ENCODE peak calls at places on chromosomes 6 and 20, in ten cellular contexts. E, H, Z, R, Y, F, Q, N, K and A are unnamed samples.

GRCh38 chr6:446418-447366 is 55.1 kb downstream of the IRF4 start:
- DNase-seq in R (peak; percentile 68), F (no peak), N (peak; percentile 51), Z (no peak), H (peak; percentile 72), K (no peak), Y (peak; percentile 50), E (no peak), Q (no peak), A (no peak)

GRCh38 chr6:133512410-133513016 is 271.4 kb downstream of the EYA4 start:
- DNase-seq in F (no peak), H (no peak), Q (peak; percentile 13), R (no peak), E (peak; percentile 51), K (peak; percentile 43), Z (peak; percentile 73), N (peak; percentile 22), Y (peak; percentile 70), A (no peak)

GRCh38 chr20:18224968-18225568 is 63.3 kb upstream of the ZNF133 start:
- DNase-seq in K (peak; percentile 70), Q (peak; percentile 0), R (no peak), Y (peak; percentile 87), N (no peak), E (peak; percentile 48), Z (peak; percentile 76), F (no peak), H (no peak), A (peak; percentile 7)

GRCh38 chr6:54697423-54697822 is 149.1 kb upstream of the FAM83B start:
- DNase-seq in H (no peak), N (no peak), Z (peak; percentile 14), R (no peak), Y (peak; percentile 12), F (no peak), E (no peak), K (no peak), Q (peak; percentile 6), A (no peak)

GRCh38 chr6:79797105-79797504 is 150.2 kb downstream of the ELOVL4 start:
- DNase-seq in R (no peak), K (no peak), N (no peak), H (no peak), Q (no peak), Y (no peak), E (no peak), F (no peak), Z (no peak), A (no peak)

GRCh38 chr20:9053108-9053507 is 15.8 kb upstream of the PLCB4 start:
- DNase-seq in N (no peak), E (no peak), F (no peak), Q (no peak), K (no peak), R (no peak), Y (no peak), H (no peak), Z (no peak), A (no peak)

GRCh38 chr6:139474145-139475108 is 100.0 kb upstream of the CITED2 start:
- DNase-seq in K (peak; percentile 42), H (no peak), R (no peak), F (no peak), E (no peak), N (no peak), Z (peak; percentile 81), Q (peak; percentile 23), Y (peak; percentile 63), A (no peak)

GRCh38 chr6:95804847-95805541 is 210.8 kb upstream of the FUT9 start:
- DNase-seq in Z (no peak), Q (no peak), Y (no peak), E (no peak), F (no peak), R (no peak), N (no peak), K (no peak), H (no peak), A (no peak)

GRCh38 chr6:36776167-36776566 is 63.1 kb downstream of the CPNE5 start:
- DNase-seq in K (no peak), H (no peak), F (no peak), Z (no peak), R (no peak), E (no peak), Y (no peak), Q (no peak), N (no peak), A (no peak)

DNA sequence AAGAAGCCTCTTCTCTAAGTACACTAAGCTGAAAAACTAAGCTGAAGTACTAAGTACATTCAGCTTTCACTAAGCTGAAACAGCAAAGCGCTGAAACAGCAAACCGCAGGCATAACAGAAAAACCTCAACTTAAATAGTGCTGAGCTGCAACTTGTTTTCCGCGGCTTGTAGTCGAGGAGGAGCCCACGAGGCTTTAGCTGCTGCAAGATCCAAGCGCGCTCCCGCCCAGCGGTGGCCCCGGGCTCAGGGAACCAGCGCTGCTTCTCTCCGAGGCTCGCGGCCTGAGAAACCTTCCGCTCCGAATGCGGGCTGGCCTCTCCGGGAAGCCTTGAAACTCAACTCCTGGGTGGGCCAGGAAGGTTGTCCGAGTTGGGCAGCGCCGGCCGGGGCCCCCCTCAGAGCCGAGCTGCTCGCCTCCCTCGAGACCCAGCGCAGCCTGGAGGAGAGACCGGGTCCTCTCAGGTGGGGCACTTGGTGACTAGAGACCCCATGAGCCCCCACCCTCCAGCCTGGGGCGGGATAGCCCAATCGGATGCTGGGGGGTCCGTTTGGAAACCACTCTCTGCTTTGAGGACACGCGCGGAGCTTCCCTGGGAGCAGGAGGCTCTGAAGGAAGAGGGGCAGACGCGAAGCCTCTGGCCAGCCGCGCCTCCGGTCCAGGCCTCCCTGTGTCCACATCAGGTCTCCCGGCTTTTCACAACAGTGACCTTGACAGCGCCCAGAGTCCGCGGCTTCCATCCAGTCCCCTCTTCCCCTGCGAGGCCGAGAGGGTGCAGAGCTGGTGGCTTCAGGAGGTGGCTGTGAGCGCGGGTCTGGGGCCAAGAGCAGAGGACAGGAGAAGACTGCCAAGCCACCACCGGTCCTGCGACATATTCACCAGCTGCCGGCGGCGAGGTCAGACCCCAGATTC is 38.1 kb upstream of the HLA-E start:
- DNase-seq in F (no peak), E (peak; percentile 88), K (no peak), Y (peak; percentile 73), R (peak; percentile 41), Z (peak; percentile 55), Q (peak; percentile 18), N (no peak), H (peak; percentile 40), A (no peak)
- H3K4me3 ChIP-seq in F (no peak overlapping the region), E (no peak overlapping the region), K (no peak overlapping the region), Y (peak overlapping the region; percentile 55), R (no peak overlapping the region), Z (no peak overlapping the region), Q (peak overlapping the region; percentile 29), N (no peak overlapping the region), H (peak overlapping the region; percentile 37), A (peak overlapping the region; percentile 15)

DNA sequence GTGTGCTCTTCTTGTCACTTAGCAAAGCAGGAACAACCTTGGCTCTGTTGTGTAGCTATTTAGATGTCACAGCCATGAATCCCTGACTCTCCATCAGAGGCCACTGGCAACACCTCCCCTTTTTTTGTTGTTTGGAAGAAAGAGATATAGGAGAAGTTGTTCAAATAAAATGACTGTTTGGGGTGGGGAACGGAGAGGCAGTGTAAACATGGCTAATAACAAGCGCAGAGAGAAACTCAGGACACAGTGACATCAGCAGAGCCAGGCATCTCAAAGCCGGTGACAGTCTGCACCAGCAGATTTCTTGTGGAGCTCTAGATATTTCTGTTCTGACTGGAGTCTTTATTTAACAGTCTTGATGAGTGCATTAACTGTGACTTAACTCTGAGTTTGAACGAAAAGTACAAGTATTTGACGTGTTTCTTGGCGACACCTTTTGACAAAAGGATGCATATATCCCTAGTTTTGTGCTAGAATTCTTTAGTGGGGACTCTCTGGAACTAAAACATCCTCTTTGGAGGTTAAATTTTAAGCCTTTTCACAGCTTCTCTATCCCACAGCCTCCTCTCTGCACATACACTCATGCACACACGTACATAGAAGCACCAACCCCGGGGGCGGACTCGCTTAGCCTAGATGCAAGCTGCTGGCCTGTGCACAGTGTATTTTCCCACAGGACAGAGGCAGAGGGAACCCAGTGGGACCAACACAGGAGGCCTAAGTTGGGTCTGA is 53.8 kb downstream of the ADAT2 start:
- DNase-seq in Y (peak; percentile 34), Q (no peak), N (no peak), H (no peak), K (no peak), F (no peak), R (no peak), E (no peak), Z (peak; percentile 8), A (no peak)
- H3K4me3 ChIP-seq in Y (no peak overlapping the region), Q (no peak overlapping the region), N (no peak overlapping the region), H (no peak overlapping the region), K (no peak overlapping the region), F (no peak overlapping the region), R (no peak overlapping the region), E (no peak overlapping the region), Z (no peak overlapping the region), A (no peak overlapping the region)

DNA sequence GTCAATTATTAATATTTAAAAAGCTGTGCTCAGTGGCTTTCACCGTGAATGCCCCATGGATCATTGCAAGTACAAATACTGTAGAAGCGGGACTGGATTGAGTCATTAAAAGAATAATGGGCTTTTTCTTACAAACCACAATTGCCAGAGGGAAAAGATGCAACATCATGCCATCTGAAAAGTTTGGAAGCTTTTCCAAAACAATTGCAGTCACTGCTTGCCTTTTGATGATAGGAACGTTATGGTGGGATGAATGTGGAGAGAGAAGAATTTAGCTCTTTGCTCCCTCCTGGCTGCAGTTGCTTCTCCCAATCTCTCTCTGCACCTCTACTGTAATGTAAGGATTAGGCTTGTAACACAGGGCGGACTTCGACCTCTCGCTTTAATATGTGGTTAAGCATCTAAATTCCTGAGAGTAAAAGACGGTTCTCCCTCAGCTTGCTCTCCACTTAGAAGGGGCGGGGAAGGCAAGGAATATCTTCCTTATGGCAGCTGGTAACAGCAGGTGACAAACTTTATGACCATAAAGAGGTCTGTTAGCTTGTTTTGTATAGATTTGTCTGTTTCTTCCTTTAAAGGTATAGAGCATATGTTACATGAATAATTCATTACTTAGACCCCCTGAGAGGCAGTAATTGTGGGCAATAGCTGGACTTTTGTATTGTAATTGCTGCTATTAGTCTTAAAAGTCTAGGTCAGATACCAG is 376.1 kb downstream of the UTRN start:
- DNase-seq in Q (no peak), Y (peak; percentile 21), F (no peak), N (no peak), Z (no peak), K (no peak), R (no peak), H (no peak), E (no peak), A (peak; percentile 37)
- H3K4me3 ChIP-seq in Q (no peak overlapping the region), Y (no peak overlapping the region), F (no peak overlapping the region), N (no peak overlapping the region), Z (no peak overlapping the region), K (no peak overlapping the region), R (no peak overlapping the region), H (no peak overlapping the region), E (no peak overlapping the region), A (peak overlapping the region; percentile 42)

GRCh38 chr6:98670045-98670746 is 164.2 kb upstream of the POU3F2 start:
- DNase-seq in Z (no peak), N (no peak), H (no peak), K (no peak), Q (no peak), E (no peak), F (no peak), Y (no peak), R (no peak), A (no peak)

GRCh38 chr6:98678481-98678880 is 155.9 kb upstream of the POU3F2 start:
- DNase-seq in F (no peak), E (no peak), K (no peak), R (no peak), H (no peak), Y (no peak), Z (no peak), Q (no peak), N (no peak), A (no peak)

GRCh38 chr6:98669371-98669770 is 165.0 kb upstream of the POU3F2 start:
- DNase-seq in Y (no peak), Q (no peak), F (no peak), R (no peak), H (no peak), Z (no peak), K (no peak), N (no peak), E (no peak), A (no peak)

GRCh38 chr6:98672681-98673475 is 161.5 kb upstream of the POU3F2 start:
- DNase-seq in H (no peak), F (no peak), R (no peak), K (no peak), Z (no peak), Y (no peak), E (no peak), Q (no peak), N (no peak), A (no peak)
- H3K4me3 ChIP-seq in H (no peak overlapping the region), F (no peak overlapping the region), R (no peak overlapping the region), K (no peak overlapping the region), Z (no peak overlapping the region), Y (no peak overlapping the region), E (no peak overlapping the region), Q (no peak overlapping the region), N (no peak overlapping the region), A (no peak overlapping the region)